ENCODE peak calls at places on chromosomes 2 and 18, in six cellular contexts. O is IMR-90, N is nephron progenitor cell, H is GM13977, V is fibroblast of mammary gland, X is heart left ventricle. Q is an unnamed sample.

GRCh38 chr2:233807966-233808892 is 30.1 kb downstream of the MROH2A start:
- DNase-seq in O (no peak), N (no peak), H (no peak), V (no peak), X (no peak), Q (no peak)

GRCh38 chr2:6054394-6054732 is 362.2 kb downstream of the SOX11 start:
- DNase-seq in O (no peak), N (no peak), H (no peak), V (no peak), X (no peak), Q (no peak)

GRCh38 chr2:15796543-15796942 is 143.8 kb upstream of the MYCN start:
- DNase-seq in O (no peak), N (no peak), H (no peak), V (no peak), X (no peak), Q (no peak)

GRCh38 chr2:48205137-48205798 is 299.0 kb upstream of the FBXO11 start:
- DNase-seq in O (peak), N (no peak), H (peak), V (no peak), X (no peak), Q (no peak)

GRCh38 chr2:26911911-26912861 is 58.3 kb upstream of the MAPRE3 start:
- DNase-seq in O (no peak), N (peak), H (no peak), V (no peak), X (no peak), Q (no peak)

GRCh38 chr2:201127570-201127969 is 11.6 kb downstream of the CFLAR start:
- DNase-seq in O (peak), N (no peak), H (no peak), V (peak), X (no peak), Q (no peak)

GRCh38 chr2:217801115-217801531 is 201.7 kb downstream of the TNS1 start:
- DNase-seq in O (no peak), N (peak), H (no peak), V (no peak), X (no peak), Q (no peak)

GRCh38 chr2:25115902-25116301 is 52.5 kb downstream of the POMC start:
- DNase-seq in O (peak), N (no peak), H (no peak), V (peak), X (no peak), Q (no peak)

GRCh38 chr2:178109813-178110212 is 2.4 kb upstream of the RBM45 start:
- DNase-seq in O (peak), N (no peak), H (peak), V (peak), X (no peak), Q (no peak)

GRCh38 chr2:39202639-39203369 is 41.0 kb downstream of the CDKL4 start:
- DNase-seq in O (peak), N (no peak), H (no peak), V (peak), X (no peak), Q (no peak)

GRCh38 chr2:233519787-233520611 is 46.6 kb downstream of the USP40 start:
- DNase-seq in O (no peak), N (no peak), H (no peak), V (peak), X (no peak), Q (no peak)

GRCh38 chr2:17857016-17857415 is 21.5 kb upstream of the KCNS3 start:
- DNase-seq in O (peak), N (no peak), H (no peak), V (peak), X (no peak), Q (no peak)

GRCh38 chr2:119402645-119403560 is 28.8 kb upstream of the TMEM37 start:
- DNase-seq in O (no peak), N (no peak), H (no peak), V (no peak), X (peak), Q (peak)

GRCh38 chr2:31300309-31300708 is 66.4 kb downstream of the EHD3 start:
- DNase-seq in O (no peak), N (no peak), H (no peak), V (no peak), X (no peak), Q (no peak)

DNA sequence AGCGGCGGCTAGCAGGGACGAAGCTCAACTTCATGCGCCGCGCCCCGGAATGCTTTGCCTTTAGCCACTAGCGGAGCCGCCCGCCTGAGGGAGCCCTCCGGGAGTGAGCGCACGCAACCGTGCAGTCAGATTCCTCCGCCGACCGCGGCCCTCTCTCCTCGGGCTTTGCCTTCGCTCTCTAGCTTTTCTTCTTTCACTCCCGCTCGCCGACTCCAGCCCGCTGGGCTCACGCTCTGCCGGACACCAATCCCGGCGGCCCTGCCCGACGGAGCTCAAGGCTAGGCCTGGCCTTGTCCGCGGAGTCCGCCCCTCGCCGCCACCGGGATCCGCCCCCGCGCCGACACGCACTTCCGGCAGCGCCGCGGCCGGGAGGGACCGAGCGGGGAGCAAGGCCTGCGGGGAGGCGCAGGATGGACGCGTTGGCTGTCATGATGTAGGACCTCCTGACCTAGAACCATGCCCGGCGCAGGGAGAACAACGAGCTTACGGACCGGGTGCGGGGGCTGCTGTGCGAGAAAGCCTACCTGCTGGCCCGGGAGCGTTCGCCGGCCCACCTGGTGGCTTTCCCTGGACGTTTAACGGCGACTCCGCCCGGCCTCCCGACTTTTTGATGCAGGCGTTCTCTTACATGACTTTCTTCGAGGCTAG is 40.8 kb upstream of the AKAIN1 start:
- DNase-seq in O (peak), N (peak), H (peak), V (peak), X (peak), Q (peak)
- TF ChIP-seq CTCF in O (peak), N (no peak), H (no peak), V (no peak), X (no peak), Q (peak)

DNA sequence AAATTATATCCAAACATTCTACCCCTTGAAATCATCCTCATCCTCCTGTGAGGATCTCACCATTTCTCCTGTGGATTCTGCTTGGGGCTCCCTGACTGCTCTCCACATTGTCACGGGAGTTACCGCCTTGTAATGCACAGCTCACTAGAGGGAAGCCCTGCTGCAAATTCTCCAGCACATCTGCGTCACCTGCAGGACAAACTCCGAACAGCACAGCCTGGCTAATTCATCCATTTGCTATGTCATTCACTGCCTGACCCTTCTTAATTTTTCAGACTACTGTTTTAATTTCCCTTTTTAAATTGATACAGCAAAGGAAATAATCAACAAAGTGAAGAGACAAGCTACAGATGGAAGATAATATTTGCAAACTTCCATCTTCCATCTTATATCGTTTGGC is 627.4 kb downstream of the FBXO15 start:
- DNase-seq in O (peak), N (peak), H (no peak), V (peak), X (no peak), Q (no peak)
- TF ChIP-seq CTCF in O (no peak), N (peak), H (no peak), V (peak), X (no peak), Q (no peak)

GRCh38 chr2:20097889-20098714 is 46.7 kb upstream of the LAPTM4A start:
- DNase-seq in O (peak), N (peak), H (peak), V (peak), X (peak), Q (peak)
- TF ChIP-seq CTCF in O (peak), N (peak), H (peak), V (peak), X (peak), Q (peak)

GRCh38 chr2:135603543-135603942 is 72.3 kb downstream of the R3HDM1 start:
- DNase-seq in O (no peak), N (no peak), H (no peak), V (no peak), X (no peak), Q (no peak)

GRCh38 chr2:135600915-135601314 is 69.6 kb downstream of the R3HDM1 start:
- DNase-seq in O (peak), N (no peak), H (no peak), V (peak), X (no peak), Q (no peak)
- TF ChIP-seq CTCF in O (peak), N (no peak), H (no peak), V (peak), X (no peak), Q (no peak)

DNA sequence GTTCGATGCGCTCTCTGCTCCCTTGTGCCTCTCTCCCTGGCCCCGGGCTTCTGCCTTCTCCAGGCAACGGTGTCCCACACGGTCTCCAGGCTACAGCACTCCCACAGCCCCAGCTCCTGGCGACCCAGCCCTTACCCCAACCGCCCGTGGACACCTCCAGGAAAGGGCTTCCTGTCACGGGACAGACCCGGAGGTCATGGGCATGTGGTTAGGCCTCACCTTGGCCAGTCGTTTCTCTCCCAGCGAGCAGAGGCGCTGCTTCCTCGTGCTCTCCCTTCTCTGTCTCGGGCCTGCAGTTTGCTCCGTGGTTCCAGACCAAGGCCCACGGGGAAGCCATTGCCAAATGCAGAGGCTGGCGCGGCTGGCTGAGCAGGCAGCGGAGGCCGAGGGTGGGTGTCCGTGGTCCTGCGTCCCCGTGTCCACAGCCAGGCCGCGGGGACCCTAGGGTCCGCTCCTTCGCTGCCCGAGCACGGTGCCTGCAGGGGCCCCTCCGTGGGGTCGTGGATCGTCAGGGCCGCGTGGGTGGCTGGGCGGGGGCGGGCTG is 61.0 kb upstream of the IL1RL1 start:
- DNase-seq in O (no peak), N (no peak), H (no peak), V (no peak), X (no peak), Q (no peak)
- TF ChIP-seq CTCF in O (no peak), N (no peak), H (no peak), V (no peak), X (no peak), Q (no peak)